ENCODE peak calls at places on chromosomes 16 and 17, in seven cellular contexts. One of them, this sample, is unnamed.

GRCh38 chr17:78787444-78787843 is 5.4 kb upstream of the CYTH1 start:
- DNase-seq in effector memory CD4-positive, alpha-beta T cell: no peak
- DNase-seq in small intestine: no peak
- DNase-seq in PC-3: peak; percentile 31
- DNase-seq in neural progenitor cell: no peak
- DNase-seq in adipocyte: no peak
- DNase-seq in cardiac muscle cell: no peak
- DNase-seq in this sample: no peak

GRCh38 chr16:3625911-3626732 is 14.7 kb upstream of the SLX4 start:
- DNase-seq in PC-3: no peak
- DNase-seq in cardiac muscle cell: peak; percentile 59
- DNase-seq in neural progenitor cell: no peak
- DNase-seq in effector memory CD4-positive, alpha-beta T cell: no peak
- DNase-seq in small intestine: peak; percentile 30
- DNase-seq in adipocyte: no peak
- DNase-seq in this sample: no peak

GRCh38 chr17:33039874-33040273 is 48.2 kb downstream of the SPACA3 start:
- DNase-seq in PC-3: peak; percentile 41
- DNase-seq in small intestine: no peak
- DNase-seq in effector memory CD4-positive, alpha-beta T cell: no peak
- DNase-seq in neural progenitor cell: no peak
- DNase-seq in adipocyte: peak; percentile 19
- DNase-seq in cardiac muscle cell: peak; percentile 84
- DNase-seq in this sample: no peak

GRCh38 chr17:3960764-3961163 is 3.5 kb downstream of the ATP2A3 start:
- DNase-seq in cardiac muscle cell: peak; percentile 59
- DNase-seq in effector memory CD4-positive, alpha-beta T cell: no peak
- DNase-seq in small intestine: peak; percentile 49
- DNase-seq in adipocyte: no peak
- DNase-seq in neural progenitor cell: no peak
- DNase-seq in PC-3: no peak
- DNase-seq in this sample: peak; percentile 62

GRCh38 chr16:641326-642188 is at the start of gene MCRIP2:
- DNase-seq in PC-3: peak; percentile 80
- DNase-seq in small intestine: peak; percentile 87
- DNase-seq in adipocyte: peak; percentile 89
- DNase-seq in neural progenitor cell: peak; percentile 90
- DNase-seq in effector memory CD4-positive, alpha-beta T cell: peak; percentile 38
- DNase-seq in cardiac muscle cell: peak; percentile 84
- DNase-seq in this sample: peak; percentile 92

GRCh38 chr17:51032850-51033249 is 87.8 kb downstream of the SPAG9 start:
- DNase-seq in effector memory CD4-positive, alpha-beta T cell: no peak
- DNase-seq in cardiac muscle cell: peak; percentile 29
- DNase-seq in PC-3: peak; percentile 33
- DNase-seq in small intestine: no peak
- DNase-seq in adipocyte: no peak
- DNase-seq in neural progenitor cell: no peak
- DNase-seq in this sample: no peak

GRCh38 chr16:83603981-83604570 is 203.7 kb upstream of the HSBP1 start:
- DNase-seq in PC-3: no peak
- DNase-seq in neural progenitor cell: no peak
- DNase-seq in cardiac muscle cell: no peak
- DNase-seq in adipocyte: no peak
- DNase-seq in effector memory CD4-positive, alpha-beta T cell: no peak
- DNase-seq in small intestine: no peak
- DNase-seq in this sample: no peak

GRCh38 chr16:68798398-68798797 is 44.9 kb upstream of the TANGO6 start:
- DNase-seq in neural progenitor cell: no peak
- DNase-seq in effector memory CD4-positive, alpha-beta T cell: no peak
- DNase-seq in cardiac muscle cell: no peak
- DNase-seq in small intestine: no peak
- DNase-seq in PC-3: no peak
- DNase-seq in adipocyte: no peak
- DNase-seq in this sample: no peak

GRCh38 chr17:79924639-79924976 is 85.4 kb upstream of the CBX4 start:
- DNase-seq in PC-3: no peak
- DNase-seq in cardiac muscle cell: no peak
- DNase-seq in neural progenitor cell: no peak
- DNase-seq in small intestine: no peak
- DNase-seq in effector memory CD4-positive, alpha-beta T cell: no peak
- DNase-seq in adipocyte: no peak
- DNase-seq in this sample: no peak

GRCh38 chr16:71540-72341 is 690 bp downstream of the RHBDF1 start:
- DNase-seq in cardiac muscle cell: peak; percentile 69
- DNase-seq in neural progenitor cell: peak; percentile 79
- DNase-seq in effector memory CD4-positive, alpha-beta T cell: no peak
- DNase-seq in small intestine: peak; percentile 46
- DNase-seq in adipocyte: peak; percentile 88
- DNase-seq in PC-3: peak; percentile 93
- DNase-seq in this sample: peak; percentile 83

GRCh38 chr17:66276328-66276937 is 26.0 kb upstream of the PRKCA start:
- DNase-seq in effector memory CD4-positive, alpha-beta T cell: no peak
- DNase-seq in neural progenitor cell: no peak
- DNase-seq in PC-3: no peak
- DNase-seq in adipocyte: peak; percentile 34
- DNase-seq in cardiac muscle cell: peak; percentile 67
- DNase-seq in small intestine: peak; percentile 19
- DNase-seq in this sample: no peak

GRCh38 chr16:59510008-59510424 is 775.9 kb upstream of the GOT2 start:
- DNase-seq in cardiac muscle cell: no peak
- DNase-seq in PC-3: peak; percentile 85
- DNase-seq in effector memory CD4-positive, alpha-beta T cell: no peak
- DNase-seq in neural progenitor cell: no peak
- DNase-seq in adipocyte: no peak
- DNase-seq in small intestine: no peak
- DNase-seq in this sample: no peak

GRCh38 chr17:66492500-66493123 is 190.2 kb downstream of the PRKCA start:
- DNase-seq in small intestine: no peak
- DNase-seq in effector memory CD4-positive, alpha-beta T cell: no peak
- DNase-seq in PC-3: no peak
- DNase-seq in adipocyte: no peak
- DNase-seq in neural progenitor cell: no peak
- DNase-seq in cardiac muscle cell: peak; percentile 46
- DNase-seq in this sample: no peak

GRCh38 chr17:4899341-4900230 is at the start of gene C17orf107:
- DNase-seq in neural progenitor cell: peak; percentile 81
- DNase-seq in PC-3: no peak
- DNase-seq in adipocyte: peak; percentile 72
- DNase-seq in small intestine: peak; percentile 77
- DNase-seq in effector memory CD4-positive, alpha-beta T cell: peak; percentile 95
- DNase-seq in cardiac muscle cell: peak; percentile 89
- DNase-seq in this sample: peak; percentile 91

GRCh38 chr16:86041205-86041604 is 142.2 kb downstream of the IRF8 start:
- DNase-seq in effector memory CD4-positive, alpha-beta T cell: no peak
- DNase-seq in cardiac muscle cell: no peak
- DNase-seq in small intestine: no peak
- DNase-seq in adipocyte: no peak
- DNase-seq in neural progenitor cell: no peak
- DNase-seq in PC-3: no peak
- DNase-seq in this sample: no peak

GRCh38 chr16:86041807-86042206 is 142.8 kb downstream of the IRF8 start:
- DNase-seq in cardiac muscle cell: no peak
- DNase-seq in small intestine: no peak
- DNase-seq in adipocyte: no peak
- DNase-seq in effector memory CD4-positive, alpha-beta T cell: no peak
- DNase-seq in PC-3: no peak
- DNase-seq in neural progenitor cell: no peak
- DNase-seq in this sample: no peak

GRCh38 chr16:86039606-86040005 is 140.6 kb downstream of the IRF8 start:
- DNase-seq in small intestine: no peak
- DNase-seq in PC-3: no peak
- DNase-seq in cardiac muscle cell: no peak
- DNase-seq in effector memory CD4-positive, alpha-beta T cell: no peak
- DNase-seq in neural progenitor cell: no peak
- DNase-seq in adipocyte: no peak
- DNase-seq in this sample: no peak

GRCh38 chr16:86038923-86039310 is 140.0 kb downstream of the IRF8 start:
- DNase-seq in small intestine: no peak
- DNase-seq in PC-3: no peak
- DNase-seq in neural progenitor cell: no peak
- DNase-seq in adipocyte: no peak
- DNase-seq in effector memory CD4-positive, alpha-beta T cell: no peak
- DNase-seq in cardiac muscle cell: no peak
- DNase-seq in this sample: no peak

GRCh38 chr16:86040496-86040895 is 141.5 kb downstream of the IRF8 start:
- DNase-seq in effector memory CD4-positive, alpha-beta T cell: no peak
- DNase-seq in neural progenitor cell: no peak
- DNase-seq in adipocyte: no peak
- DNase-seq in cardiac muscle cell: no peak
- DNase-seq in small intestine: no peak
- DNase-seq in PC-3: no peak
- DNase-seq in this sample: no peak
- H3K27me3 ChIP-seq in effector memory CD4-positive, alpha-beta T cell: no peaks in the 10 kb centered on the region
- H3K27me3 ChIP-seq in neural progenitor cell: no peaks in the 10 kb centered on the region
- H3K27me3 ChIP-seq in adipocyte: peaks cover 62% of the 10 kb centered on the region
- H3K27me3 ChIP-seq in cardiac muscle cell: no peaks in the 10 kb centered on the region
- H3K27me3 ChIP-seq in small intestine: no peaks in the 10 kb centered on the region
- H3K27me3 ChIP-seq in PC-3: peaks cover 49% of the 10 kb centered on the region
- H3K27me3 ChIP-seq in this sample: no peaks in the 10 kb centered on the region

GRCh38 chr16:11585460-11586374 is 1.0 kb downstream of the LITAF start:
- DNase-seq in neural progenitor cell: no peak
- DNase-seq in effector memory CD4-positive, alpha-beta T cell: no peak
- DNase-seq in adipocyte: peak; percentile 48
- DNase-seq in cardiac muscle cell: no peak
- DNase-seq in small intestine: no peak
- DNase-seq in PC-3: no peak
- DNase-seq in this sample: peak; percentile 29
- H3K4me3 ChIP-seq in neural progenitor cell: peak overlapping the region; percentile 83
- H3K4me3 ChIP-seq in effector memory CD4-positive, alpha-beta T cell: peak overlapping the region; percentile 84
- H3K4me3 ChIP-seq in adipocyte: peak overlapping the region; percentile 85
- H3K4me3 ChIP-seq in cardiac muscle cell: peak overlapping the region; percentile 67
- H3K4me3 ChIP-seq in small intestine: peak overlapping the region; percentile 97
- H3K4me3 ChIP-seq in PC-3: peak overlapping the region; percentile 68
- H3K4me3 ChIP-seq in this sample: peak overlapping the region; percentile 46

GRCh38 chr17:75459590-75460267 is 3.3 kb downstream of the TMEM94 start:
- DNase-seq in PC-3: peak; percentile 85
- DNase-seq in effector memory CD4-positive, alpha-beta T cell: no peak
- DNase-seq in neural progenitor cell: no peak
- DNase-seq in small intestine: peak; percentile 83
- DNase-seq in adipocyte: no peak
- DNase-seq in cardiac muscle cell: no peak
- DNase-seq in this sample: no peak
- H3K4me1 ChIP-seq in PC-3: peaks cover 38% of the 10 kb centered on the region
- H3K4me1 ChIP-seq in effector memory CD4-positive, alpha-beta T cell: peaks cover 12% of the 10 kb centered on the region
- H3K4me1 ChIP-seq in neural progenitor cell: peaks cover 15% of the 10 kb centered on the region
- H3K4me1 ChIP-seq in small intestine: peaks cover 15% of the 10 kb centered on the region
- H3K4me1 ChIP-seq in adipocyte: peaks cover 32% of the 10 kb centered on the region
- H3K4me1 ChIP-seq in cardiac muscle cell: peaks cover 20% of the 10 kb centered on the region
- H3K4me1 ChIP-seq in this sample: peaks cover 10% of the 10 kb centered on the region

GRCh38 chr17:48738424-48738802 is 9.9 kb upstream of the HOXB13 start:
- DNase-seq in PC-3: no peak
- DNase-seq in neural progenitor cell: no peak
- DNase-seq in cardiac muscle cell: no peak
- DNase-seq in effector memory CD4-positive, alpha-beta T cell: no peak
- DNase-seq in adipocyte: no peak
- DNase-seq in small intestine: no peak
- DNase-seq in this sample: no peak
- H3K27me3 ChIP-seq in PC-3: no peaks in the 10 kb centered on the region
- H3K27me3 ChIP-seq in neural progenitor cell: peaks cover 100% of the 10 kb centered on the region
- H3K27me3 ChIP-seq in cardiac muscle cell: peaks cover 100% of the 10 kb centered on the region
- H3K27me3 ChIP-seq in effector memory CD4-positive, alpha-beta T cell: peaks cover 55% of the 10 kb centered on the region
- H3K27me3 ChIP-seq in adipocyte: peaks cover 93% of the 10 kb centered on the region
- H3K27me3 ChIP-seq in small intestine: peaks cover 3% of the 10 kb centered on the region
- H3K27me3 ChIP-seq in this sample: no peaks in the 10 kb centered on the region

This sample was measured in body of pancreas.